ENCODE peak calls at places on chromosome 18, in eight cellular contexts. Q, E, J, U, L, F, H and I are unnamed samples.

GRCh38 chr18:66344227-66344626 is 259.7 kb downstream of the CDH19 start:
- DNase-seq in Q (no peak), E (no peak), J (no peak), U (no peak), L (no peak), F (no peak), H (no peak), I (no peak)

GRCh38 chr18:39345321-39345720 is 1779.7 kb upstream of the CELF4 start:
- DNase-seq in Q (no peak), E (no peak), J (no peak), U (no peak), L (peak), F (no peak), H (peak), I (no peak)

GRCh38 chr18:13568443-13569392 is 157.6 kb downstream of the FAM210A start:
- DNase-seq in Q (peak), E (no peak), J (no peak), U (no peak), L (no peak), F (no peak), H (no peak), I (no peak)

GRCh38 chr18:79548621-79548985 is 131.0 kb upstream of the CTDP1 start:
- DNase-seq in Q (no peak), E (no peak), J (no peak), U (no peak), L (no peak), F (no peak), H (no peak), I (no peak)

GRCh38 chr18:34626404-34627137 is 83.5 kb upstream of the DTNA start:
- DNase-seq in Q (no peak), E (no peak), J (no peak), U (peak), L (peak), F (no peak), H (peak), I (no peak)

GRCh38 chr18:58407649-58408407 is 221.1 kb downstream of the ALPK2 start:
- DNase-seq in Q (no peak), E (no peak), J (no peak), U (no peak), L (no peak), F (peak), H (no peak), I (no peak)

GRCh38 chr18:79902075-79902474 is 49.4 kb downstream of the SLC66A2 start:
- DNase-seq in Q (no peak), E (no peak), J (no peak), U (no peak), L (no peak), F (no peak), H (no peak), I (peak)

GRCh38 chr18:66826211-66826610 is 222.3 kb upstream of the CDH19 start:
- DNase-seq in Q (no peak), E (no peak), J (no peak), U (no peak), L (no peak), F (no peak), H (no peak), I (no peak)

GRCh38 chr18:5630057-5630765 is 86.4 kb upstream of the EPB41L3 start:
- DNase-seq in Q (peak), E (peak), J (peak), U (no peak), L (peak), F (peak), H (peak), I (peak)

GRCh38 chr18:3321133-3321812 is 59.3 kb downstream of the MYL12B start:
- DNase-seq in Q (no peak), E (no peak), J (no peak), U (peak), L (peak), F (no peak), H (peak), I (no peak)

GRCh38 chr18:58241877-58242276 is 197.9 kb downstream of the NEDD4L start:
- DNase-seq in Q (no peak), E (no peak), J (no peak), U (peak), L (peak), F (no peak), H (peak), I (no peak)

GRCh38 chr18:25284861-25285574 is 66.9 kb downstream of the ZNF521 start:
- DNase-seq in Q (no peak), E (no peak), J (peak), U (no peak), L (no peak), F (peak), H (peak), I (no peak)

GRCh38 chr18:60198063-60198462 is 174.5 kb downstream of the MC4R start:
- DNase-seq in Q (no peak), E (no peak), J (no peak), U (no peak), L (no peak), F (no peak), H (no peak), I (no peak)

GRCh38 chr18:51135795-51136194 is 61.7 kb downstream of the MEX3C start:
- DNase-seq in Q (no peak), E (no peak), J (no peak), U (no peak), L (no peak), F (peak), H (no peak), I (no peak)

GRCh38 chr18:75343389-75343788 is 84.1 kb downstream of the SMIM21 start:
- DNase-seq in Q (no peak), E (no peak), J (no peak), U (no peak), L (no peak), F (no peak), H (no peak), I (no peak)

GRCh38 chr18:58603365-58604067 is 25.4 kb downstream of the ALPK2 start:
- DNase-seq in Q (no peak), E (no peak), J (no peak), U (no peak), L (no peak), F (peak), H (peak), I (no peak)

GRCh38 chr18:79916128-79916494 is 35.3 kb downstream of the SLC66A2 start:
- DNase-seq in Q (no peak), E (no peak), J (no peak), U (no peak), L (no peak), F (no peak), H (no peak), I (no peak)

GRCh38 chr18:79747156-79747845 is 50.4 kb upstream of the KCNG2 start:
- DNase-seq in Q (no peak), E (no peak), J (no peak), U (no peak), L (no peak), F (no peak), H (no peak), I (no peak)